ENCODE peak calls at places on chromosomes 12 and 14, in seven cellular contexts. Q, M, Z, P, W, B and N are unnamed samples.

GRCh38 chr12:44021471-44021971 is 185.6 kb downstream of the TMEM117 start:
- DNase-seq in Q (no peak), M (no peak), Z (no peak), P (no peak), W (no peak), B (no peak), N (no peak)

GRCh38 chr12:45727994-45728624 is 1.4 kb upstream of the ARID2 start:
- DNase-seq in Q (no peak), M (no peak), Z (no peak), P (no peak), W (no peak), B (no peak), N (no peak)

GRCh38 chr14:51293149-51293925 is 53.3 kb downstream of the TMX1 start:
- DNase-seq in Q (no peak), M (peak), Z (no peak), P (no peak), W (no peak), B (peak), N (no peak)

GRCh38 chr14:23577710-23578392 is 739 bp downstream of the JPH4 start:
- DNase-seq in Q (no peak), M (no peak), Z (no peak), P (no peak), W (no peak), B (no peak), N (no peak)

GRCh38 chr12:113497709-113498108 is 26.0 kb upstream of the LHX5 start:
- DNase-seq in Q (no peak), M (no peak), Z (no peak), P (no peak), W (no peak), B (no peak), N (no peak)

GRCh38 chr12:100908501-100908900 is 113.9 kb downstream of the ANO4 start:
- DNase-seq in Q (no peak), M (no peak), Z (no peak), P (no peak), W (no peak), B (no peak), N (no peak)

GRCh38 chr12:754238-754816 is 1.9 kb downstream of the WNK1 start:
- DNase-seq in Q (no peak), M (peak), Z (no peak), P (no peak), W (peak), B (no peak), N (peak)

GRCh38 chr12:103884316-103884715 is 43.3 kb upstream of the NT5DC3 start:
- DNase-seq in Q (no peak), M (no peak), Z (peak), P (no peak), W (no peak), B (no peak), N (peak)

GRCh38 chr12:20003252-20003651 is 365.1 kb upstream of the PDE3A start:
- DNase-seq in Q (no peak), M (no peak), Z (no peak), P (no peak), W (no peak), B (no peak), N (no peak)

GRCh38 chr12:26520154-26520553 is 312.8 kb downstream of the ITPR2 start:
- DNase-seq in Q (no peak), M (no peak), Z (no peak), P (no peak), W (no peak), B (no peak), N (no peak)